ENCODE peak calls at places on chromosomes 5 and 9, in nine cellular contexts. One of them, this sample, is unnamed.

GRCh38 chr5:32866138-32866537 is 155.0 kb downstream of the NPR3 start:
- DNase-seq in gastrocnemius medialis: no peak
- DNase-seq in uterus: no peak
- DNase-seq in fibroblast of lung: peak; percentile 18
- DNase-seq in A673: no peak
- DNase-seq in OCI-LY7: no peak
- DNase-seq in tibial nerve: no peak
- DNase-seq in Caco-2: no peak
- DNase-seq in breast epithelium: no peak
- DNase-seq in this sample: no peak

GRCh38 chr5:178483620-178484019 is 106.6 kb downstream of the COL23A1 start:
- DNase-seq in gastrocnemius medialis: no peak
- DNase-seq in uterus: no peak
- DNase-seq in fibroblast of lung: no peak
- DNase-seq in A673: no peak
- DNase-seq in OCI-LY7: peak; percentile 19
- DNase-seq in tibial nerve: peak; percentile 16
- DNase-seq in Caco-2: no peak
- DNase-seq in breast epithelium: no peak
- DNase-seq in this sample: no peak

GRCh38 chr5:168624850-168625357 is 45.7 kb upstream of the PANK3 start:
- DNase-seq in gastrocnemius medialis: no peak
- DNase-seq in uterus: no peak
- DNase-seq in fibroblast of lung: no peak
- DNase-seq in A673: no peak
- DNase-seq in OCI-LY7: no peak
- DNase-seq in tibial nerve: no peak
- DNase-seq in Caco-2: peak; percentile 35
- DNase-seq in breast epithelium: no peak
- DNase-seq in this sample: no peak

GRCh38 chr5:10333154-10334006 is 20.1 kb upstream of the MARCHF6 start:
- DNase-seq in gastrocnemius medialis: no peak
- DNase-seq in uterus: no peak
- DNase-seq in fibroblast of lung: peak; percentile 46
- DNase-seq in A673: no peak
- DNase-seq in OCI-LY7: no peak
- DNase-seq in tibial nerve: no peak
- DNase-seq in Caco-2: peak; percentile 48
- DNase-seq in breast epithelium: no peak
- DNase-seq in this sample: no peak

GRCh38 chr5:66362021-66362420 is 217.9 kb downstream of the SREK1 start:
- DNase-seq in gastrocnemius medialis: no peak
- DNase-seq in uterus: no peak
- DNase-seq in fibroblast of lung: no peak
- DNase-seq in A673: no peak
- DNase-seq in OCI-LY7: no peak
- DNase-seq in tibial nerve: no peak
- DNase-seq in Caco-2: no peak
- DNase-seq in breast epithelium: no peak
- DNase-seq in this sample: no peak

GRCh38 chr9:121753802-121754654 is 102.6 kb downstream of the DAB2IP start:
- DNase-seq in gastrocnemius medialis: no peak
- DNase-seq in uterus: no peak
- DNase-seq in fibroblast of lung: no peak
- DNase-seq in A673: no peak
- DNase-seq in OCI-LY7: no peak
- DNase-seq in tibial nerve: no peak
- DNase-seq in Caco-2: no peak
- DNase-seq in breast epithelium: no peak
- DNase-seq in this sample: no peak

GRCh38 chr5:757931-758697 is 26.4 kb downstream of the ZDHHC11B start:
- DNase-seq in gastrocnemius medialis: no peak
- DNase-seq in uterus: no peak
- DNase-seq in fibroblast of lung: no peak
- DNase-seq in A673: no peak
- DNase-seq in OCI-LY7: no peak
- DNase-seq in tibial nerve: no peak
- DNase-seq in Caco-2: peak; percentile 25
- DNase-seq in breast epithelium: peak; percentile 34
- DNase-seq in this sample: no peak

GRCh38 chr9:20884985-20885593 is 146.4 kb downstream of the HACD4 start:
- DNase-seq in gastrocnemius medialis: no peak
- DNase-seq in uterus: peak; percentile 45
- DNase-seq in fibroblast of lung: peak; percentile 42
- DNase-seq in A673: peak; percentile 49
- DNase-seq in OCI-LY7: peak; percentile 50
- DNase-seq in tibial nerve: peak; percentile 65
- DNase-seq in Caco-2: peak; percentile 48
- DNase-seq in breast epithelium: no peak
- DNase-seq in this sample: no peak

GRCh38 chr5:570886-571285 is 41.3 kb upstream of the CEP72 start:
- DNase-seq in gastrocnemius medialis: no peak
- DNase-seq in uterus: no peak
- DNase-seq in fibroblast of lung: no peak
- DNase-seq in A673: no peak
- DNase-seq in OCI-LY7: no peak
- DNase-seq in tibial nerve: no peak
- DNase-seq in Caco-2: no peak
- DNase-seq in breast epithelium: no peak
- DNase-seq in this sample: no peak

GRCh38 chr9:129174102-129174723 is 3.8 kb downstream of the IER5L start:
- DNase-seq in gastrocnemius medialis: peak; percentile 74
- DNase-seq in uterus: peak; percentile 95
- DNase-seq in fibroblast of lung: peak; percentile 91
- DNase-seq in A673: peak; percentile 94
- DNase-seq in OCI-LY7: peak; percentile 84
- DNase-seq in tibial nerve: peak; percentile 97
- DNase-seq in Caco-2: peak; percentile 89
- DNase-seq in breast epithelium: peak; percentile 89
- DNase-seq in this sample: no peak

GRCh38 chr9:126622872-126623271 is 9.1 kb downstream of the LMX1B start:
- DNase-seq in gastrocnemius medialis: no peak
- DNase-seq in uterus: no peak
- DNase-seq in fibroblast of lung: no peak
- DNase-seq in A673: no peak
- DNase-seq in OCI-LY7: no peak
- DNase-seq in tibial nerve: no peak
- DNase-seq in Caco-2: no peak
- DNase-seq in breast epithelium: peak; percentile 77
- DNase-seq in this sample: no peak

GRCh38 chr9:112421771-112422222 is 41.9 kb downstream of the HSDL2 start:
- DNase-seq in gastrocnemius medialis: peak; percentile 47
- DNase-seq in uterus: no peak
- DNase-seq in fibroblast of lung: peak; percentile 6
- DNase-seq in A673: no peak
- DNase-seq in OCI-LY7: no peak
- DNase-seq in tibial nerve: no peak
- DNase-seq in Caco-2: no peak
- DNase-seq in breast epithelium: no peak
- DNase-seq in this sample: no peak

GRCh38 chr5:125251703-125252102 is 505.3 kb upstream of the ZNF608 start:
- DNase-seq in gastrocnemius medialis: no peak
- DNase-seq in uterus: no peak
- DNase-seq in fibroblast of lung: no peak
- DNase-seq in A673: no peak
- DNase-seq in OCI-LY7: no peak
- DNase-seq in tibial nerve: no peak
- DNase-seq in Caco-2: no peak
- DNase-seq in breast epithelium: no peak
- DNase-seq in this sample: no peak

GRCh38 chr5:57692582-57693487 is 210.2 kb upstream of the ACTBL2 start:
- DNase-seq in gastrocnemius medialis: peak; percentile 79
- DNase-seq in uterus: peak; percentile 52
- DNase-seq in fibroblast of lung: peak; percentile 95
- DNase-seq in A673: peak; percentile 39
- DNase-seq in OCI-LY7: no peak
- DNase-seq in tibial nerve: peak; percentile 58
- DNase-seq in Caco-2: peak; percentile 44
- DNase-seq in breast epithelium: peak; percentile 72
- DNase-seq in this sample: peak; percentile 76

GRCh38 chr5:14211818-14212799 is 69.0 kb downstream of the TRIO start:
- DNase-seq in gastrocnemius medialis: no peak
- DNase-seq in uterus: no peak
- DNase-seq in fibroblast of lung: no peak
- DNase-seq in A673: no peak
- DNase-seq in OCI-LY7: peak; percentile 63
- DNase-seq in tibial nerve: no peak
- DNase-seq in Caco-2: no peak
- DNase-seq in breast epithelium: no peak
- DNase-seq in this sample: no peak

GRCh38 chr5:32390819-32391591 is 53.5 kb downstream of the ZFR start:
- DNase-seq in gastrocnemius medialis: no peak
- DNase-seq in uterus: peak; percentile 54
- DNase-seq in fibroblast of lung: peak; percentile 89
- DNase-seq in A673: no peak
- DNase-seq in OCI-LY7: no peak
- DNase-seq in tibial nerve: no peak
- DNase-seq in Caco-2: peak; percentile 34
- DNase-seq in breast epithelium: no peak
- DNase-seq in this sample: peak; percentile 32

GRCh38 chr5:54663876-54664275 is 146.3 kb downstream of the SNX18 start:
- DNase-seq in gastrocnemius medialis: peak; percentile 34
- DNase-seq in uterus: peak; percentile 46
- DNase-seq in fibroblast of lung: peak; percentile 97
- DNase-seq in A673: no peak
- DNase-seq in OCI-LY7: no peak
- DNase-seq in tibial nerve: peak; percentile 69
- DNase-seq in Caco-2: no peak
- DNase-seq in breast epithelium: peak; percentile 76
- DNase-seq in this sample: peak; percentile 84

GRCh38 chr9:136395345-136396218 is 4.4 kb downstream of the SNAPC4 start:
- DNase-seq in gastrocnemius medialis: no peak
- DNase-seq in uterus: no peak
- DNase-seq in fibroblast of lung: no peak
- DNase-seq in A673: no peak
- DNase-seq in OCI-LY7: no peak
- DNase-seq in tibial nerve: no peak
- DNase-seq in Caco-2: no peak
- DNase-seq in breast epithelium: no peak
- DNase-seq in this sample: no peak
- H3K36me3 ChIP-seq in gastrocnemius medialis: no peaks in the 10 kb centered on the region
- H3K36me3 ChIP-seq in uterus: no peaks in the 10 kb centered on the region
- H3K36me3 ChIP-seq in fibroblast of lung: peaks cover 27% of the 10 kb centered on the region
- H3K36me3 ChIP-seq in A673: peaks cover 68% of the 10 kb centered on the region
- H3K36me3 ChIP-seq in OCI-LY7: peaks cover 78% of the 10 kb centered on the region
- H3K36me3 ChIP-seq in tibial nerve: peaks cover 75% of the 10 kb centered on the region
- H3K36me3 ChIP-seq in Caco-2: peaks cover 1% of the 10 kb centered on the region
- H3K36me3 ChIP-seq in breast epithelium: peaks cover 5% of the 10 kb centered on the region
- H3K36me3 ChIP-seq in this sample: peaks cover 54% of the 10 kb centered on the region

DNA sequence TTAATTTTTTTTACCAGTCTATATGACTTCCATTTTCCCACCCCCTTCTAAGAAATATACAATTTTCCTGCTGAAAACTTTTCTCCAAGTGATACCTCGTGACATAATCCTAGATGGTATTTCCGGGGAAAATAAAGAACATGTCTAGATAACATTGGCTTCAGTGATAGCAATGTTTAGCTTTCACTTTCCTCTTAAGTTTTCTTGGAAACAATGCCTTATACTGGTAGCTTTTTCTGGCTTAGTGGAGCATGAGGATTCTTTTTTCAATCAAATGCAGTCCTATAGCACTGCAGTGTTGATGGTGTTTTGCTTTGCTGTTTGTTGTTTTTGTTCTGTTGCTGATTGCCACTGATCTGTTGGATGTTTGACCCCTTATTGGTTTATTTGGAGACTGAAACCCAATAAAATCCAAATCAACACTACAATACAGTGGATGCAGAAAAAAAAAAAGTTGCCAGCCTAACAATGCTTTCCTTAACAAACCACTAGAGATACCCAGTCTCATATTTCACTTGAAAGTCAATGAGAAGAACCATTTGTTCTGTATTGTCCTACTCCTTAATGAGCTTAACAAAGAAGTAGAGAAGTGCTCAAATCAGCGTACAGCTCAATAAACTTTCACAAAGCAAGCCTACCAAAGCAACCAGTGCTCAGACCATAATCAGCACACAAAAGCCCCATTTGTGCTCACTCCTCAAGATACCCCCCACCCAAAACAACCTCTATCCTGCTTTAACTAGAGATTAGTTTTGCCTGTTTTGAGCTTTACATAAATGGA is 74.2 kb upstream of the GRAMD2B start:
- DNase-seq in gastrocnemius medialis: no peak
- DNase-seq in uterus: no peak
- DNase-seq in fibroblast of lung: peak; percentile 42
- DNase-seq in A673: peak; percentile 4
- DNase-seq in OCI-LY7: no peak
- DNase-seq in tibial nerve: no peak
- DNase-seq in Caco-2: no peak
- DNase-seq in breast epithelium: no peak
- DNase-seq in this sample: no peak
- H3K4me3 ChIP-seq in gastrocnemius medialis: no peak overlapping the region
- H3K4me3 ChIP-seq in uterus: no peak overlapping the region
- H3K4me3 ChIP-seq in fibroblast of lung: no peak overlapping the region
- H3K4me3 ChIP-seq in A673: no peak overlapping the region
- H3K4me3 ChIP-seq in OCI-LY7: no peak overlapping the region
- H3K4me3 ChIP-seq in tibial nerve: no peak overlapping the region
- H3K4me3 ChIP-seq in Caco-2: no peak overlapping the region
- H3K4me3 ChIP-seq in breast epithelium: no peak overlapping the region
- H3K4me3 ChIP-seq in this sample: no peak overlapping the region

GRCh38 chr5:152464048-152464447 is 59.0 kb upstream of the NMUR2 start:
- DNase-seq in gastrocnemius medialis: no peak
- DNase-seq in uterus: no peak
- DNase-seq in fibroblast of lung: no peak
- DNase-seq in A673: no peak
- DNase-seq in OCI-LY7: no peak
- DNase-seq in tibial nerve: no peak
- DNase-seq in Caco-2: no peak
- DNase-seq in breast epithelium: no peak
- DNase-seq in this sample: no peak

GRCh38 chr5:152456815-152457443 is 51.9 kb upstream of the NMUR2 start:
- DNase-seq in gastrocnemius medialis: no peak
- DNase-seq in uterus: no peak
- DNase-seq in fibroblast of lung: no peak
- DNase-seq in A673: no peak
- DNase-seq in OCI-LY7: no peak
- DNase-seq in tibial nerve: no peak
- DNase-seq in Caco-2: no peak
- DNase-seq in breast epithelium: no peak
- DNase-seq in this sample: no peak

GRCh38 chr5:152466079-152466745 is 61.1 kb upstream of the NMUR2 start:
- DNase-seq in gastrocnemius medialis: no peak
- DNase-seq in uterus: no peak
- DNase-seq in fibroblast of lung: no peak
- DNase-seq in A673: no peak
- DNase-seq in OCI-LY7: no peak
- DNase-seq in tibial nerve: no peak
- DNase-seq in Caco-2: no peak
- DNase-seq in breast epithelium: no peak
- DNase-seq in this sample: no peak

GRCh38 chr5:152462021-152462721 is 57.1 kb upstream of the NMUR2 start:
- DNase-seq in gastrocnemius medialis: no peak
- DNase-seq in uterus: no peak
- DNase-seq in fibroblast of lung: no peak
- DNase-seq in A673: peak; percentile 9
- DNase-seq in OCI-LY7: peak; percentile 2
- DNase-seq in tibial nerve: no peak
- DNase-seq in Caco-2: no peak
- DNase-seq in breast epithelium: no peak
- DNase-seq in this sample: no peak
- TF ChIP-seq CTCF in gastrocnemius medialis: no peak
- TF ChIP-seq CTCF in uterus: no peak
- TF ChIP-seq CTCF in fibroblast of lung: peak; percentile 14
- TF ChIP-seq CTCF in A673: peak; percentile 51
- TF ChIP-seq CTCF in OCI-LY7: peak; percentile 67
- TF ChIP-seq CTCF in tibial nerve: no peak
- TF ChIP-seq CTCF in Caco-2: no peak
- TF ChIP-seq CTCF in breast epithelium: no peak
- TF ChIP-seq CTCF in this sample: no peak

GRCh38 chr5:87389635-87390034 is 23.1 kb downstream of the CCNH start:
- DNase-seq in gastrocnemius medialis: no peak
- DNase-seq in uterus: no peak
- DNase-seq in fibroblast of lung: no peak
- DNase-seq in A673: no peak
- DNase-seq in OCI-LY7: no peak
- DNase-seq in tibial nerve: no peak
- DNase-seq in Caco-2: no peak
- DNase-seq in breast epithelium: no peak
- DNase-seq in this sample: no peak
- H3K36me3 ChIP-seq in gastrocnemius medialis: peaks cover 5% of the 10 kb centered on the region
- H3K36me3 ChIP-seq in uterus: no peaks in the 10 kb centered on the region
- H3K36me3 ChIP-seq in fibroblast of lung: peaks cover 6% of the 10 kb centered on the region
- H3K36me3 ChIP-seq in A673: peaks cover 84% of the 10 kb centered on the region
- H3K36me3 ChIP-seq in OCI-LY7: peaks cover 98% of the 10 kb centered on the region
- H3K36me3 ChIP-seq in tibial nerve: peaks cover 64% of the 10 kb centered on the region
- H3K36me3 ChIP-seq in Caco-2: no peaks in the 10 kb centered on the region
- H3K36me3 ChIP-seq in breast epithelium: no peaks in the 10 kb centered on the region
- H3K36me3 ChIP-seq in this sample: peaks cover 6% of the 10 kb centered on the region

This sample was measured in BJ.